ENCODE peak calls at places on chromosomes 3 and 15, in nine cellular contexts. S is transverse colon, Q is heart left ventricle, L is ovary, K is right lobe of liver, H is uterus, R is A549, A is IMR-90, V is stomach. Y is an unnamed sample.

GRCh38 chr15:62445244-62445643 is 280.2 kb upstream of the C2CD4B start:
- DNase-seq in K (no peak), S (no peak), R (no peak), L (no peak), V (no peak), H (no peak), Q (no peak), A (peak; percentile 76), Y (no peak)

GRCh38 chr15:74028646-74029045 is 34.1 kb downstream of the PML start:
- DNase-seq in V (no peak), Q (no peak), S (no peak), R (no peak), K (no peak), H (no peak), L (no peak), A (no peak), Y (no peak)

GRCh38 chr3:180657094-180657493 is 22.2 kb downstream of the CCDC39 start:
- DNase-seq in S (no peak), A (no peak), Q (no peak), V (no peak), H (no peak), L (no peak), R (no peak), K (no peak), Y (no peak)

GRCh38 chr3:14273886-14274517 is 95.4 kb downstream of the LSM3 start:
- DNase-seq in V (no peak), S (no peak), A (peak; percentile 35), L (no peak), K (no peak), H (no peak), Q (no peak), R (no peak), Y (no peak)

GRCh38 chr3:106140471-106140870 is 271.7 kb upstream of the CBLB start:
- DNase-seq in A (no peak), K (no peak), Q (no peak), H (no peak), R (no peak), S (no peak), L (no peak), V (no peak), Y (no peak)

GRCh38 chr3:156825795-156826143 is 384 bp upstream of the LEKR1 start:
- DNase-seq in A (no peak), Q (no peak), L (no peak), V (no peak), S (no peak), H (no peak), R (no peak), K (no peak), Y (no peak)

GRCh38 chr3:196220587-196220986 is 4.3 kb downstream of the SLC51A start:
- DNase-seq in K (no peak), R (no peak), L (no peak), H (no peak), A (no peak), S (no peak), V (no peak), Q (no peak), Y (no peak)

GRCh38 chr3:16741103-16741758 is 136.0 kb upstream of the DAZL start:
- DNase-seq in V (no peak), L (peak; percentile 61), K (no peak), Q (no peak), A (peak; percentile 60), R (no peak), H (no peak), S (no peak), Y (peak; percentile 55)

GRCh38 chr3:167738037-167738436 is 2.5 kb downstream of the SERPINI1 start:
- DNase-seq in Q (no peak), H (no peak), A (no peak), V (no peak), L (no peak), K (no peak), R (no peak), S (no peak), Y (no peak)

GRCh38 chr15:52171386-52171785 is 19.8 kb downstream of the GNB5 start:
- DNase-seq in R (no peak), Q (no peak), A (peak; percentile 24), V (no peak), K (no peak), H (no peak), S (no peak), L (no peak), Y (no peak)

GRCh38 chr3:40971191-40972168 is 227.8 kb upstream of the CTNNB1 start:
- DNase-seq in Q (peak; percentile 83), R (peak; percentile 62), K (peak; percentile 50), V (peak; percentile 47), L (peak; percentile 84), H (peak; percentile 86), S (peak; percentile 73), A (peak; percentile 86), Y (peak; percentile 88)

GRCh38 chr15:85642054-85642692 is 152.6 kb downstream of the KLHL25 start:
- DNase-seq in S (no peak), V (no peak), Q (no peak), L (peak; percentile 49), H (peak; percentile 43), A (no peak), K (no peak), R (no peak), Y (no peak)

GRCh38 chr15:64134322-64134829 is 17.2 kb upstream of the SNX22 start:
- DNase-seq in A (peak; percentile 44), S (no peak), H (no peak), V (peak; percentile 66), R (no peak), Q (no peak), K (no peak), L (no peak), Y (peak; percentile 90)

GRCh38 chr15:74958908-74959642 is 2.5 kb upstream of the RPP25 start:
- DNase-seq in R (no peak), L (no peak), K (no peak), Q (no peak), S (no peak), H (no peak), V (no peak), A (no peak), Y (no peak)

GRCh38 chr3:179956416-179956830 is 80.3 kb downstream of the PEX5L start:
- DNase-seq in S (no peak), R (no peak), L (no peak), H (no peak), K (no peak), V (no peak), Q (no peak), A (no peak), Y (no peak)

GRCh38 chr15:50353251-50353998 is 1.6 kb downstream of the GABPB1 start:
- DNase-seq in H (no peak), A (peak; percentile 95), L (no peak), Q (no peak), V (no peak), K (no peak), R (no peak), S (no peak), Y (no peak)

GRCh38 chr15:72368895-72369294 is 6.9 kb downstream of the HEXA start:
- DNase-seq in R (no peak), H (no peak), S (peak; percentile 21), A (no peak), Q (peak; percentile 34), K (no peak), L (no peak), V (peak; percentile 38), Y (no peak)

DNA sequence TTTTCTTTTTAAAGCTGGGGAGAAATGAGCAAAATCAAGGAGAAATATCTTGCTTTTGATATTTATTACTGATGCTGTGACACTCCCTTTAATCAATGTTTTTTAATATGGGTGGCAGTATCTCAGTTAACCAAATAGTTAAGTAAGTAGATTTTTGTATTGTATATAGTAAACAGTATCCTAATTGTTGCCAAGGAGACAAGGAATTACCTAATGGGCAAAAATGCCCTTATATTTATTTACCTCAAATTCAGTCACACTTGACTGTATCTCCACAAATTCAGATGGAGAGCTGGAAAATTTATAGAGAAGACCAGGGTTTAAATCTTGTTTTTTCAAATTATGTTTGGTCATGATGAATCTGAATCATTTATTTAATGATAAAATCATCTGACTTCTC is 3.6 kb upstream of the CHD2 start:
- DNase-seq in S (no peak), L (no peak), V (no peak), K (no peak), H (no peak), A (no peak), R (no peak), Q (no peak), Y (no peak)
- H3K27ac ChIP-seq in S (peak overlapping the region; percentile 35), L (no peak overlapping the region), V (peak overlapping the region; percentile 21), K (no peak overlapping the region), H (peak overlapping the region; percentile 100), A (no peak overlapping the region), R (no peak overlapping the region), Q (no peak overlapping the region), Y (no peak overlapping the region)

DNA sequence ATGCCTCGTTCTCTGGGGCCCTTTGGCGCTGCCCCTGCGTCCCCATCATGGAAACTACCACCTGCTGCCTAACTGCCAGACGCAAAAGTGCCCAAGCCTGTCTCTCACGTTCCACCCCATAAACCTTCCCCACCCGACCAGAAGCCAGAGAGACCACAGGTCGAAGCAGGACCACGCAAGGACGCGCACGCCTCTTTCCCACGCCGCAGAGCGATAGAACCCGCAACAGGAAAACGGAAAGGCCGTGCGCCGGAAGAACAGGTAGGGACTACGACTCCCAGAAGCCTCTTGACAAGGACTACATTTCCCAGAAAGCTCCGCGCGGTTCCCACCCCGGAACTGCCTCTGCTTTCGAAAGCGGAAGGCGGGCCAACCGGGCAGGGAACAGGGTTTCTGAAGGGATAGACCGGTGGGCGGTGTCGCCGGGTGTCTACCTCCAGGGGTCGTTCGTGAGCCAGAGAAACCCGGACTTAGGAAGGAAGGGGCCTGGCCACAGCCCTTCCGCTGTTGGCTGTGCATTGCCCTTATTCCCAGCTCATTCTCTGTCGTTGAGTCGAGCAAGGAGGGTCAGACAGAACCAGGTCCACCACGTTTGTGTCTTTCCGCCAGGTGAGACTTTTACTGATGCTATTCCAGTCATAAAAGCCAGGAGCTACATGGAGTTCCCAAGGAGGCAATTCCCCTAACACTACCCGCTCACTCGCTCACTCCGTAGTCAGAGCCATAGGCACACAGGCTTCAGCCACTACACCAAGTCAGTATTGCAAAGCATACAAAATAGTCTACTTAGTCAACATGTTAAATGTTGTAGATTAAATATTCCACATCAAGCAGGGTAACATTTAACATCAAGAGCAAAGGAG is 56.6 kb upstream of the ZBTB38 start:
- DNase-seq in R (peak; percentile 97), Q (peak; percentile 98), H (peak; percentile 98), L (peak; percentile 98), K (peak; percentile 99), V (peak; percentile 99), S (peak; percentile 100), A (peak; percentile 98), Y (peak; percentile 99)
- TF ChIP-seq POLR2A in R (peak; percentile 81), Q (peak; percentile 74), H (peak; percentile 51), L (peak; percentile 55), K (peak; percentile 66), V (no peak), S (peak; percentile 69), A (peak; percentile 33), Y (peak; percentile 59)

DNA sequence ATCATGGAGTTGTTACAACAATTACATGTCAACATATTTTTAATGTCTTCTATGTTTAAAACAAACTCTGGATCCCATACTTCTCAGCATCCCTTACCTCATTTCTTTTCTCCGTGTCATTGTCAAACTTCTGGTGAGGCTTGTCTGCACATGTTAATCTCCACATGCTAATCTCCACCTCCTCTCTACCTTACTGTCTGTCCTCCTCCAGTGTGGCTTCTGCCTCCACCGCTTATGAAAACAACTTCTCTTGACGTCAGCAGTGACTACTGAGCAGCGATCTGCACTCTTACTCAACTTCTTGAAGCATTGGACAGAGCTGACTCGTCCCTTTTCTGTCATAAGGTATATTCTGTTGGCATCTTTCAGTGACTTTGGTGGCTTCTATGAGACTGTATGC is 338.2 kb upstream of the THRB start:
- DNase-seq in A (no peak), V (no peak), H (no peak), Q (no peak), K (no peak), L (no peak), R (no peak), S (no peak), Y (no peak)
- H3K4me1 ChIP-seq in A (no peaks in the 10 kb centered on the region), V (peaks cover 27% of the 10 kb centered on the region), H (no peaks in the 10 kb centered on the region), Q (no peaks in the 10 kb centered on the region), K (no peaks in the 10 kb centered on the region), L (peaks cover 2% of the 10 kb centered on the region), R (peaks cover 3% of the 10 kb centered on the region), S (peaks cover 13% of the 10 kb centered on the region), Y (peaks cover 8% of the 10 kb centered on the region)

GRCh38 chr3:143974181-143974876 is 2.7 kb downstream of the DIPK2A start:
- DNase-seq in S (no peak), A (no peak), K (no peak), Q (no peak), V (no peak), L (no peak), R (no peak), H (no peak), Y (no peak)
- H3K27ac ChIP-seq in S (peak overlapping the region; percentile 99), A (no peak overlapping the region), K (peak overlapping the region; percentile 99), Q (no peak overlapping the region), V (peak overlapping the region; percentile 95), L (no peak overlapping the region), R (peak overlapping the region; percentile 94), H (peak overlapping the region; percentile 98), Y (peak overlapping the region; percentile 91)

Y was measured in adrenal gland.